ENCODE peak calls at places on chromosomes 3 and 15, in nine cellular contexts. F, U, S, T, A, C, W, H and R are unnamed samples.

GRCh38 chr15:70420421-70421196 is 322.9 kb upstream of the TLE3 start:
- DNase-seq in H (no peak), F (peak), T (no peak), U (no peak), S (no peak), A (no peak), C (no peak), W (no peak), R (no peak)

GRCh38 chr15:69666921-69667811 is 214.5 kb downstream of the RPLP1 start:
- DNase-seq in H (no peak), S (peak), T (no peak), C (no peak), F (no peak), W (no peak), U (no peak), A (peak), R (no peak)

GRCh38 chr3:146250449-146251382 is at the start of gene PLSCR4:
- DNase-seq in W (peak), S (peak), F (peak), U (peak), C (peak), T (peak), A (peak), H (peak), R (no peak)

GRCh38 chr3:77081240-77081661 is 41.4 kb downstream of the ROBO2 start:
- DNase-seq in U (peak), C (no peak), H (no peak), T (no peak), W (no peak), S (peak), A (no peak), F (peak), R (no peak)

GRCh38 chr3:42823351-42823750 is 14.1 kb downstream of the ACKR2 start:
- DNase-seq in F (no peak), C (peak), W (no peak), S (no peak), A (no peak), U (no peak), T (no peak), H (no peak), R (no peak)

GRCh38 chr3:192888121-192888520 is 29.5 kb downstream of the MB21D2 start:
- DNase-seq in U (peak), C (peak), W (peak), T (peak), F (no peak), S (no peak), A (no peak), H (no peak), R (no peak)

GRCh38 chr3:16151109-16151508 is 23.4 kb upstream of the GALNT15 start:
- DNase-seq in C (peak), A (no peak), U (peak), S (peak), W (no peak), F (peak), T (no peak), H (peak), R (no peak)

GRCh38 chr3:170725285-170725731 is 139.4 kb upstream of the SLC7A14 start:
- DNase-seq in W (peak), F (peak), A (no peak), H (no peak), C (peak), T (no peak), S (no peak), U (no peak), R (no peak)

GRCh38 chr3:163422671-163423070 is 1655.6 kb downstream of the SI start:
- DNase-seq in A (no peak), S (no peak), F (no peak), C (no peak), T (no peak), W (no peak), H (no peak), U (no peak), R (no peak)

GRCh38 chr3:25508901-25509300 is 80.8 kb downstream of the RARB start:
- DNase-seq in T (no peak), A (no peak), U (peak), C (peak), F (peak), S (no peak), W (peak), H (no peak), R (no peak)

GRCh38 chr3:197175503-197175902 is 122.9 kb downstream of the DLG1 start:
- DNase-seq in S (no peak), W (no peak), U (no peak), C (no peak), F (no peak), T (no peak), H (no peak), A (no peak), R (no peak)

GRCh38 chr3:128572644-128573105 is 77.9 kb downstream of the RPN1 start:
- DNase-seq in S (no peak), H (peak), W (no peak), T (peak), F (no peak), A (peak), C (no peak), U (no peak), R (no peak)

GRCh38 chr3:64599651-64600050 is 88.1 kb downstream of the ADAMTS9 start:
- DNase-seq in F (no peak), H (no peak), W (no peak), S (no peak), A (no peak), C (no peak), T (no peak), U (no peak), R (no peak)

GRCh38 chr3:114409291-114409690 is 115.5 kb downstream of the TIGIT start:
- DNase-seq in U (no peak), C (no peak), W (no peak), S (no peak), A (no peak), T (no peak), F (no peak), H (no peak), R (no peak)

GRCh38 chr3:8757551-8758518 is 11.6 kb downstream of the OXTR start:
- DNase-seq in F (peak), A (no peak), C (peak), T (no peak), W (peak), U (peak), S (no peak), H (peak), R (no peak)

GRCh38 chr3:178996399-178996798 is 75.2 kb downstream of the ZMAT3 start:
- DNase-seq in H (no peak), S (no peak), C (no peak), U (no peak), F (no peak), T (no peak), W (no peak), A (no peak), R (no peak)

GRCh38 chr15:31327674-31328424 is 1.2 kb downstream of the KLF13 start:
- DNase-seq in F (peak), A (peak), S (peak), U (peak), C (peak), T (peak), H (peak), W (peak), R (peak)

GRCh38 chr3:195904364-195904763 is 4.0 kb downstream of the TNK2 start:
- DNase-seq in U (no peak), F (no peak), A (no peak), C (no peak), S (no peak), T (no peak), W (no peak), H (no peak), R (no peak)

GRCh38 chr3:135633078-135633477 is 332.4 kb upstream of the PPP2R3A start:
- DNase-seq in F (no peak), U (no peak), H (no peak), C (no peak), T (no peak), A (no peak), S (no peak), W (no peak), R (no peak)

GRCh38 chr15:47374222-47374621 is 343.1 kb upstream of the SEMA6D start:
- DNase-seq in U (no peak), C (peak), W (peak), H (no peak), T (no peak), F (peak), S (no peak), A (no peak), R (no peak)
- TF ChIP-seq CTCF in U (peak), C (peak), W (peak), H (peak), T (no peak), F (peak), S (peak), A (peak), R (no peak)

GRCh38 chr15:45611305-45611704 is 23.5 kb upstream of the SQOR start:
- DNase-seq in S (no peak), C (peak), F (peak), U (peak), T (peak), H (no peak), W (peak), A (peak), R (no peak)
- TF ChIP-seq CTCF in S (peak), C (peak), F (peak), U (peak), T (peak), H (peak), W (peak), A (peak), R (peak)

GRCh38 chr3:194604837-194605236 is 28.4 kb downstream of the TMEM44 start:
- DNase-seq in F (peak), U (no peak), A (no peak), S (no peak), C (no peak), T (no peak), H (peak), W (no peak), R (no peak)
- TF ChIP-seq CTCF in F (peak), U (peak), A (peak), S (no peak), C (peak), T (no peak), H (peak), W (peak), R (no peak)

DNA sequence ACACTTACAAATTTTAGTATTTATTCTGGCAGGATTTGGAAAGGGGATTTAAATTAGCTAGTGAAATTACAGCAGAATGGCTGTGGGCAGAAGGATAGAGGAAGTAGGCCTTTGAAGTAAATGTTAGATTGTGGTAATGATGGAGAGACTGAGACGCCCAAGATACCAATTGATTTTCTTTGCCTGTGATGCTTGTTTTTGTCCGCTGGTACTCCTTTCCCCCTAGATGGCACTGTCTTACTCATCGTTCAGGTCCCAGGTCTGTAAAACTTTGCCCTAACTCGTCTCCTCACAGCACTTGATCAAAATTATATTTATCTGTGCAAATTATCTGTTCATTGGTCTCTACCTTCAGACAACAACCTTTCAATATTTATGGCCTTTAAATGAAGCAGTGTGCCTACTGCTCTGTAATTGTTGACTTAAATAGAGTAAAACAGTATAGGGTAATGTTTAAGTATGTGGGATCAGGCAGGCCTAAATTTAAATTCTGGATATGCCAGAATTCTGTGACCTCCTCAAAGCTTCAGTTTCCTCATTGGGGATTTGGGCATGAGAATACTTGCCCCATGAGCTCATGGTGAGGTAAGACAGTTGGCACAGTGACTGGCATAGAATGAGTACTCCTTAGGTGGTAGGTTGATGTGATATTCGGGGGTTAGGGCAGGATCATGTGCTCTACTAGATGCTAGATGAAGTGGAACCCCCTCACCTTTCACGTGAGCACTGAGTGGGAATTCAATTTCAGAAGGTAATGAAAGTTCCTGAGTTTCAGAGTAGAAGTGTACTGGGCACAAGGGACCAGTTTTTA is 14.7 kb downstream of the ARL8B start:
- DNase-seq in F (peak), W (peak), U (peak), C (peak), H (no peak), A (peak), T (peak), S (no peak), R (no peak)
- TF ChIP-seq CTCF in F (peak), W (peak), U (peak), C (peak), H (peak), A (peak), T (peak), S (peak), R (peak)

GRCh38 chr3:50675179-50676030 is 678 bp downstream of the DOCK3 start:
- DNase-seq in C (no peak), A (peak), S (peak), H (no peak), U (no peak), W (no peak), T (peak), F (no peak), R (peak)
- TF ChIP-seq CTCF in C (no peak), A (peak), S (peak), H (no peak), U (peak), W (peak), T (peak), F (peak), R (peak)

DNA sequence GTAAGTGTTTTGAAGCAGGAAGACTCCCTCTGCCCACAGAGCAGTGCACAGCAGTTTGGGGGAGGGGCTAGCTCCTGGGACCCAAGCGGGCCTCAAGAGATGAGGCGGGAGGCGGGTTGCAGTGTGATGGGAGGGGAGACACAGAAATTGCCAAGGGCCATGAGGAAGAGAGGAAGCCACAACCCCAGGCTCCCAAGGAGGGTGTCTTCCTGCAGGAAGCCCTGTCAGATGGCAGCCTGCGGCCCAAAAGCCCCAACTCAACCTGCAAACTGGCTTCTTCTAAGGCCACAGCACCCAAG is 7.3 kb upstream of the ISLR2 start:
- DNase-seq in H (no peak), F (no peak), T (no peak), A (no peak), S (no peak), U (no peak), W (no peak), C (no peak), R (no peak)
- TF ChIP-seq CTCF in H (no peak), F (peak), T (no peak), A (peak), S (no peak), U (peak), W (no peak), C (no peak), R (no peak)

GRCh38 chr15:67194171-67195114 is 60.0 kb downstream of the AAGAB start:
- DNase-seq in S (no peak), H (no peak), W (no peak), U (no peak), C (peak), F (peak), T (no peak), A (no peak), R (no peak)

GRCh38 chr15:67193223-67194009 is 61.0 kb downstream of the AAGAB start:
- DNase-seq in W (no peak), C (peak), F (peak), S (no peak), A (no peak), H (peak), T (no peak), U (no peak), R (no peak)

GRCh38 chr15:67190326-67190725 is 64.1 kb downstream of the AAGAB start:
- DNase-seq in C (no peak), T (no peak), A (peak), H (no peak), F (peak), W (no peak), U (no peak), S (no peak), R (no peak)

GRCh38 chr15:67190813-67191212 is 63.6 kb downstream of the AAGAB start:
- DNase-seq in H (no peak), T (no peak), F (no peak), U (no peak), W (no peak), A (peak), S (no peak), C (no peak), R (no peak)

DNA sequence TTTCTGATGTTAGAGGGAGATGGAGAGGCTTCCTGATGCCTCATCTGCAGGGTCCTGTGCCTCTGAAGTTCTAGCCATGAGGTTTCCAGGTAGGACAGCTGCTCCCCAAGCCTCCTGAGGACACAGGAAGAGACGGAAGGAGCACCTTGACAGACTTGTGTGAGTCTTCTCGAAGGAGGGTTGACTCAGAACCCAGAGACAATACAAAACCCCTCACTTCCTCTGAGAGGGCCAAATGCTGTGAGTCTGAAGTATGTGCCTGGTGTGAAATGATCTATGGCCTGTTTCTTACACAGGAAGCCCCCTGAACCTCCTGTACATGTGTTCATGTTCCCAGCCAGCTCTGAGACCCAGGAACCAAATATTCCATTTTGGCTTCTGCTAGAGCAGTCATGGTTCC is 62.3 kb downstream of the AAGAB start:
- DNase-seq in A (peak), C (no peak), W (no peak), S (no peak), H (no peak), T (no peak), F (peak), U (no peak), R (no peak)
- TF ChIP-seq CTCF in A (no peak), C (no peak), W (no peak), S (no peak), H (no peak), T (no peak), F (no peak), U (no peak), R (no peak)

DNA sequence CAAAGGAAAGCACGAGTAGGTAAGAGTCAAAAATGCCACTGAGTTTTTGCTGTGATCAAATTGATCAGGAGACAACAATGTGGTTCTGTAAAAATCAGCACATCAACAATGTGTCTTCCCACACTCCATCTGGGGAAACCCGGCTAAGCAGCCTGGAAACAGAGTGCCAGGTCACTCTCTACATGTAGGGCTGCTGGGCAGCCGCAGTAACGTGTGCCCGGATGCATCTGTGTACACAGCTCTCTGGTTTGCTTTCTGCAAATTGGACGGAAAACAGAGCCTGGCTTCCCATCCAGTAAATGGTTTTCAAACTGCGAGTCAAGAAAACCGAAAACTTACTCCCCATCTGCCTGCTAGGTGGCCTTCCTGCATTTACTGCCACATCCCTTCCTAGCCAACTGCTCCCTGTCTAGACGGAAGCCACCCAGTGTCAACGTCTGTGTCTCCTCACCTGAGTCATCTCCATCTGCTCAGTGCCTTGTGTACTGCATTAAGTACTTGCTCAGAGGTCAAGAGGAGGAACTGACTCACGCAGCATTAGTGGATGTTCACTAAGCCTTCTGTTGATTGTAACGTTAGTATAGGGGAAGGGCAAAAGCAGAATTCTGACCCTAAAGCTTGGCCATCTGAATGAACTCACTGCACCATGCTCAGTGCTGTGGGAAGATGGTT is 124.1 kb downstream of the TJP1 start:
- DNase-seq in S (no peak), U (peak), C (peak), A (no peak), W (peak), F (peak), T (peak), H (no peak), R (no peak)
- TF ChIP-seq CTCF in S (no peak), U (no peak), C (no peak), A (no peak), W (no peak), F (no peak), T (no peak), H (no peak), R (no peak)

DNA sequence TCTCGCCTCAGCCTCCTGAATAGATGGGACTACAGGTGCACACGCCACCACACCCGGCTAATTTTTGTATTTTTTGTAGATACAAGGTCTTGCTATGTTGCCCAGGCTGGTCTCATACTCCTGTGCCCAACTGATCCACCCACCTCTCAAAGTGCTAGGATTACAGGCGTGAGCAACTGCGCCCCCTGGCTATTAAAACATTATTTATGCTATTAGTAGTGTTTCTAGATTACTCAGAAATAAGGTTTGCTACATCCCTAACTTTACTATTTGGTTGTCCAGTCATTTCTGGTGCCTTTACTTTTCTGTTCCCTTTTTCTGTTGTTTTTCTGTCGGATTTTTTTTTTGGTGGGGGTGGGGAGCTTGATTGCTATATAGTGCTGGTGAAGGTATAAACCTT is 393.6 kb upstream of the TPM1 start:
- DNase-seq in S (no peak), F (peak), C (peak), W (no peak), H (no peak), U (no peak), T (peak), A (peak), R (no peak)
- TF ChIP-seq CTCF in S (peak), F (peak), C (peak), W (peak), H (peak), U (no peak), T (peak), A (peak), R (no peak)